ENCODE peak calls at places on chromosomes 4 and X, in eight cellular contexts. One of them, this sample, is unnamed.

GRCh38 chr4:126627255-126627654 is 1005.5 kb upstream of the INTU start:
- DNase-seq in left lung: no peak
- DNase-seq in tibial artery: no peak
- DNase-seq in brain microvascular endothelial cell: peak
- DNase-seq in mesendoderm: peak
- DNase-seq in ACHN: peak
- DNase-seq in astrocyte of the hippocampus: peak
- DNase-seq in activated T-cell treated with anti-CD3 and anti-CD28 coated beads, Interleukin-2, amount 50 U/mL, for 4 hours: no peak
- DNase-seq in this sample: no peak

GRCh38 chr4:154137320-154137905 is 348.5 kb upstream of the SFRP2 start:
- DNase-seq in brain microvascular endothelial cell: no peak
- DNase-seq in tibial artery: no peak
- DNase-seq in activated T-cell treated with anti-CD3 and anti-CD28 coated beads, Interleukin-2, amount 50 U/mL, for 4 hours: no peak
- DNase-seq in astrocyte of the hippocampus: no peak
- DNase-seq in left lung: no peak
- DNase-seq in mesendoderm: peak
- DNase-seq in ACHN: no peak
- DNase-seq in this sample: no peak

GRCh38 chrX:13360146-13360545 is 40.3 kb upstream of the ATXN3L start:
- DNase-seq in astrocyte of the hippocampus: no peak
- DNase-seq in tibial artery: no peak
- DNase-seq in activated T-cell treated with anti-CD3 and anti-CD28 coated beads, Interleukin-2, amount 50 U/mL, for 4 hours: no peak
- DNase-seq in mesendoderm: no peak
- DNase-seq in left lung: no peak
- DNase-seq in ACHN: no peak
- DNase-seq in brain microvascular endothelial cell: no peak
- DNase-seq in this sample: no peak

GRCh38 chrX:3527811-3528210 is 181.4 kb upstream of the MXRA5 start:
- DNase-seq in activated T-cell treated with anti-CD3 and anti-CD28 coated beads, Interleukin-2, amount 50 U/mL, for 4 hours: no peak
- DNase-seq in ACHN: no peak
- DNase-seq in left lung: no peak
- DNase-seq in mesendoderm: no peak
- DNase-seq in tibial artery: no peak
- DNase-seq in astrocyte of the hippocampus: no peak
- DNase-seq in brain microvascular endothelial cell: no peak
- DNase-seq in this sample: no peak

GRCh38 chrX:39642071-39642470 is 455.7 kb downstream of the BCOR start:
- DNase-seq in tibial artery: no peak
- DNase-seq in ACHN: no peak
- DNase-seq in brain microvascular endothelial cell: no peak
- DNase-seq in left lung: no peak
- DNase-seq in activated T-cell treated with anti-CD3 and anti-CD28 coated beads, Interleukin-2, amount 50 U/mL, for 4 hours: no peak
- DNase-seq in astrocyte of the hippocampus: no peak
- DNase-seq in mesendoderm: no peak
- DNase-seq in this sample: no peak

GRCh38 chr4:6772223-6772928 is 10.2 kb upstream of the KIAA0232 start:
- DNase-seq in tibial artery: peak
- DNase-seq in astrocyte of the hippocampus: peak
- DNase-seq in left lung: no peak
- DNase-seq in ACHN: no peak
- DNase-seq in mesendoderm: peak
- DNase-seq in activated T-cell treated with anti-CD3 and anti-CD28 coated beads, Interleukin-2, amount 50 U/mL, for 4 hours: no peak
- DNase-seq in brain microvascular endothelial cell: no peak
- DNase-seq in this sample: peak

GRCh38 chrX:119655125-119655524 is 37.8 kb downstream of the SEPTIN6 start:
- DNase-seq in left lung: no peak
- DNase-seq in tibial artery: no peak
- DNase-seq in activated T-cell treated with anti-CD3 and anti-CD28 coated beads, Interleukin-2, amount 50 U/mL, for 4 hours: peak
- DNase-seq in mesendoderm: peak
- DNase-seq in ACHN: no peak
- DNase-seq in brain microvascular endothelial cell: peak
- DNase-seq in astrocyte of the hippocampus: peak
- DNase-seq in this sample: no peak

GRCh38 chr4:39732728-39733127 is 34.8 kb downstream of the UBE2K start:
- DNase-seq in activated T-cell treated with anti-CD3 and anti-CD28 coated beads, Interleukin-2, amount 50 U/mL, for 4 hours: no peak
- DNase-seq in tibial artery: no peak
- DNase-seq in astrocyte of the hippocampus: peak
- DNase-seq in mesendoderm: peak
- DNase-seq in left lung: no peak
- DNase-seq in ACHN: peak
- DNase-seq in brain microvascular endothelial cell: peak
- DNase-seq in this sample: no peak

GRCh38 chr4:152172146-152172545 is 363.7 kb downstream of the FBXW7 start:
- DNase-seq in mesendoderm: no peak
- DNase-seq in tibial artery: no peak
- DNase-seq in activated T-cell treated with anti-CD3 and anti-CD28 coated beads, Interleukin-2, amount 50 U/mL, for 4 hours: no peak
- DNase-seq in astrocyte of the hippocampus: no peak
- DNase-seq in ACHN: no peak
- DNase-seq in left lung: no peak
- DNase-seq in brain microvascular endothelial cell: no peak
- DNase-seq in this sample: no peak

GRCh38 chr4:47837582-47838294 is at the start of gene CORIN:
- DNase-seq in ACHN: no peak
- DNase-seq in astrocyte of the hippocampus: no peak
- DNase-seq in left lung: peak
- DNase-seq in tibial artery: peak
- DNase-seq in brain microvascular endothelial cell: no peak
- DNase-seq in activated T-cell treated with anti-CD3 and anti-CD28 coated beads, Interleukin-2, amount 50 U/mL, for 4 hours: peak
- DNase-seq in mesendoderm: peak
- DNase-seq in this sample: peak

GRCh38 chr4:76784237-76784636 is 113.7 kb downstream of the SOWAHB start:
- DNase-seq in brain microvascular endothelial cell: peak
- DNase-seq in activated T-cell treated with anti-CD3 and anti-CD28 coated beads, Interleukin-2, amount 50 U/mL, for 4 hours: no peak
- DNase-seq in ACHN: peak
- DNase-seq in left lung: no peak
- DNase-seq in mesendoderm: peak
- DNase-seq in tibial artery: no peak
- DNase-seq in astrocyte of the hippocampus: peak
- DNase-seq in this sample: no peak

GRCh38 chr4:171629182-171629581 is 184.0 kb upstream of the GALNTL6 start:
- DNase-seq in left lung: no peak
- DNase-seq in ACHN: no peak
- DNase-seq in mesendoderm: no peak
- DNase-seq in astrocyte of the hippocampus: no peak
- DNase-seq in brain microvascular endothelial cell: no peak
- DNase-seq in activated T-cell treated with anti-CD3 and anti-CD28 coated beads, Interleukin-2, amount 50 U/mL, for 4 hours: no peak
- DNase-seq in tibial artery: no peak
- DNase-seq in this sample: no peak

GRCh38 chr4:164997324-164997723 is 19.9 kb upstream of the TRIM61 start:
- DNase-seq in brain microvascular endothelial cell: no peak
- DNase-seq in left lung: no peak
- DNase-seq in ACHN: peak
- DNase-seq in activated T-cell treated with anti-CD3 and anti-CD28 coated beads, Interleukin-2, amount 50 U/mL, for 4 hours: no peak
- DNase-seq in astrocyte of the hippocampus: no peak
- DNase-seq in mesendoderm: peak
- DNase-seq in tibial artery: no peak
- DNase-seq in this sample: no peak

GRCh38 chr4:113905301-113905700 is 74.1 kb downstream of the ARSJ start:
- DNase-seq in mesendoderm: no peak
- DNase-seq in astrocyte of the hippocampus: no peak
- DNase-seq in activated T-cell treated with anti-CD3 and anti-CD28 coated beads, Interleukin-2, amount 50 U/mL, for 4 hours: no peak
- DNase-seq in left lung: no peak
- DNase-seq in tibial artery: no peak
- DNase-seq in ACHN: no peak
- DNase-seq in brain microvascular endothelial cell: no peak
- DNase-seq in this sample: no peak

GRCh38 chrX:78105944-78106650 is 2.0 kb downstream of the PGK1 start:
- DNase-seq in left lung: no peak
- DNase-seq in brain microvascular endothelial cell: no peak
- DNase-seq in ACHN: no peak
- DNase-seq in activated T-cell treated with anti-CD3 and anti-CD28 coated beads, Interleukin-2, amount 50 U/mL, for 4 hours: peak
- DNase-seq in tibial artery: no peak
- DNase-seq in astrocyte of the hippocampus: no peak
- DNase-seq in mesendoderm: no peak
- DNase-seq in this sample: no peak

GRCh38 chr4:126431049-126431448 is 1116.3 kb downstream of the FAT4 start:
- DNase-seq in ACHN: no peak
- DNase-seq in astrocyte of the hippocampus: no peak
- DNase-seq in activated T-cell treated with anti-CD3 and anti-CD28 coated beads, Interleukin-2, amount 50 U/mL, for 4 hours: no peak
- DNase-seq in brain microvascular endothelial cell: no peak
- DNase-seq in mesendoderm: no peak
- DNase-seq in left lung: no peak
- DNase-seq in tibial artery: no peak
- DNase-seq in this sample: no peak

GRCh38 chr4:110196206-110196870 is 2.1 kb downstream of the ELOVL6 start:
- DNase-seq in tibial artery: peak
- DNase-seq in brain microvascular endothelial cell: no peak
- DNase-seq in mesendoderm: peak
- DNase-seq in astrocyte of the hippocampus: peak
- DNase-seq in activated T-cell treated with anti-CD3 and anti-CD28 coated beads, Interleukin-2, amount 50 U/mL, for 4 hours: peak
- DNase-seq in ACHN: peak
- DNase-seq in left lung: peak
- DNase-seq in this sample: peak

GRCh38 chrX:42755820-42756219 is 22.1 kb downstream of the PPP1R2C start:
- DNase-seq in left lung: no peak
- DNase-seq in mesendoderm: no peak
- DNase-seq in ACHN: no peak
- DNase-seq in astrocyte of the hippocampus: peak
- DNase-seq in tibial artery: peak
- DNase-seq in brain microvascular endothelial cell: peak
- DNase-seq in activated T-cell treated with anti-CD3 and anti-CD28 coated beads, Interleukin-2, amount 50 U/mL, for 4 hours: no peak
- DNase-seq in this sample: no peak

GRCh38 chrX:39903937-39904336 is 193.8 kb downstream of the BCOR start:
- DNase-seq in left lung: no peak
- DNase-seq in mesendoderm: no peak
- DNase-seq in astrocyte of the hippocampus: peak
- DNase-seq in activated T-cell treated with anti-CD3 and anti-CD28 coated beads, Interleukin-2, amount 50 U/mL, for 4 hours: no peak
- DNase-seq in brain microvascular endothelial cell: no peak
- DNase-seq in ACHN: peak
- DNase-seq in tibial artery: no peak
- DNase-seq in this sample: no peak